ENCODE peak calls at places on chromosomes 13 and 19, in eight cellular contexts. O is left lung, V is SW480, D is tibial nerve, K is ELR, E is EH, N is psoas muscle, Q is GM12892. M is an unnamed sample.
A peak's percentile ranks its signal among the peaks of the same experiment; 100 is the strongest.

GRCh38 chr13:75760182-75760981 is 124.3 kb downstream of the LMO7 start:
- DNase-seq in Q (no peak), N (no peak), K (no peak), O (peak; percentile 70), V (peak; percentile 94), D (no peak), E (no peak), M (no peak)

GRCh38 chr13:20006206-20006605 is 47.7 kb downstream of the ZMYM2 start:
- DNase-seq in N (no peak), V (no peak), K (peak; percentile 66), O (no peak), E (peak; percentile 66), D (no peak), Q (no peak), M (no peak)

GRCh38 chr13:113298001-113298945 is 1.2 kb downstream of the LAMP1 start:
- DNase-seq in N (no peak), E (no peak), K (peak; percentile 40), O (no peak), Q (no peak), V (no peak), D (no peak), M (no peak)

GRCh38 chr13:73765651-73766384 is 368.4 kb downstream of the KLF12 start:
- DNase-seq in K (no peak), V (peak; percentile 74), O (peak; percentile 63), N (peak; percentile 71), D (peak; percentile 66), Q (no peak), E (peak; percentile 18), M (peak; percentile 52)

GRCh38 chr13:59478908-59479307 is 684.8 kb downstream of the DIAPH3 start:
- DNase-seq in D (no peak), V (no peak), E (no peak), N (no peak), K (no peak), O (no peak), Q (no peak), M (no peak)

GRCh38 chr19:57708641-57709354 is at the start of gene ZNF154:
- DNase-seq in K (no peak), D (no peak), V (no peak), O (peak; percentile 50), N (peak; percentile 18), E (no peak), Q (peak; percentile 36), M (no peak)

GRCh38 chr19:51799311-51799997 is 4.5 kb downstream of the FPR3 start:
- DNase-seq in N (peak; percentile 73), K (peak; percentile 95), D (peak; percentile 57), Q (no peak), V (peak; percentile 40), O (peak; percentile 89), E (peak; percentile 97), M (no peak)

GRCh38 chr19:19405919-19406877 is 723 bp downstream of the GATAD2A start:
- DNase-seq in V (peak; percentile 28), K (peak; percentile 67), E (peak; percentile 54), N (peak; percentile 62), O (peak; percentile 47), D (no peak), Q (no peak), M (peak; percentile 31)